ENCODE peak calls at places on chromosome 11, in nine cellular contexts. M is stimulated activated CD4-positive, alpha-beta T cell treated with anti-CD3 and anti-CD28 coated beads, Interleukin-2, amount 100 ng/mL, for 48 hours; A is HFFc6; F is AG10803; H is stimulated activated naive B cell treated with anti-CD40 and anti-IgM and Interleukin-4, amounts not matched to agents 10 μg/mL and 1 μg/mL and 100 μg/mL, for 72 hours; S is NCI-H82; B is ureter; N is activated CD8-positive, alpha-beta memory T cell treated with anti-CD3 and anti-CD28 coated beads for 24 hours; J is suprapubic skin. Z is an unnamed sample.

GRCh38 chr11:94793002-94793401 is 24.8 kb downstream of the AMOTL1 start:
- DNase-seq in M (no peak), S (no peak), F (peak; percentile 52), N (no peak), J (no peak), H (no peak), A (peak; percentile 32), B (no peak), Z (no peak)

GRCh38 chr11:12122083-12122482 is 11.7 kb downstream of the MICAL2 start:
- DNase-seq in M (no peak), F (no peak), H (no peak), J (no peak), B (no peak), S (peak; percentile 51), N (no peak), A (no peak), Z (no peak)

GRCh38 chr11:116930177-116930576 is 92.8 kb upstream of the APOA1 start:
- DNase-seq in A (no peak), F (peak; percentile 15), S (no peak), J (no peak), M (peak; percentile 20), B (no peak), N (no peak), H (no peak), Z (no peak)

GRCh38 chr11:107716884-107717532 is 5.2 kb upstream of the SLN start:
- DNase-seq in F (peak; percentile 9), A (peak; percentile 14), H (no peak), S (no peak), N (no peak), J (no peak), M (no peak), B (no peak), Z (no peak)

GRCh38 chr11:7749456-7749855 is 43.2 kb upstream of the OVCH2 start:
- DNase-seq in B (no peak), N (no peak), M (no peak), H (no peak), S (no peak), F (no peak), J (no peak), A (no peak), Z (no peak)

GRCh38 chr11:1202776-1203504 is 19.9 kb upstream of the MUC5B start:
- DNase-seq in H (peak; percentile 54), F (peak; percentile 15), N (peak; percentile 89), A (no peak), J (peak; percentile 80), S (peak; percentile 65), B (no peak), M (peak; percentile 64), Z (peak; percentile 51)

GRCh38 chr11:115462004-115462541 is 42.1 kb downstream of the CADM1 start:
- DNase-seq in J (no peak), F (no peak), A (no peak), S (no peak), N (no peak), M (no peak), H (no peak), B (no peak), Z (no peak)

GRCh38 chr11:12599408-12600143 is 74.6 kb upstream of the TEAD1 start:
- DNase-seq in B (no peak), A (no peak), F (no peak), S (peak; percentile 54), J (no peak), N (peak; percentile 72), M (peak; percentile 40), H (peak; percentile 4), Z (peak; percentile 90)

GRCh38 chr11:32088117-32088941 is 2.5 kb upstream of the RCN1 start:
- DNase-seq in H (peak; percentile 14), M (peak; percentile 7), S (no peak), N (no peak), A (peak; percentile 83), B (peak; percentile 71), J (no peak), F (peak; percentile 89), Z (peak; percentile 60)

GRCh38 chr11:117421471-117421870 is 93.8 kb downstream of the CEP164 start:
- DNase-seq in F (no peak), J (no peak), S (no peak), M (no peak), A (no peak), N (no peak), B (no peak), H (no peak), Z (no peak)

GRCh38 chr11:73244589-73245240 is 26.6 kb downstream of the P2RY2 start:
- DNase-seq in N (no peak), B (no peak), S (no peak), M (no peak), F (no peak), J (no peak), H (no peak), A (no peak), Z (no peak)

GRCh38 chr11:88414385-88414861 is 76.9 kb upstream of the CTSC start:
- DNase-seq in F (peak; percentile 29), H (no peak), S (no peak), B (no peak), J (no peak), N (no peak), A (no peak), M (no peak), Z (peak; percentile 42)

GRCh38 chr11:6319001-6319878 is 1.1 kb downstream of the CAVIN3 start:
- DNase-seq in F (peak; percentile 48), N (no peak), J (no peak), H (no peak), S (no peak), M (peak; percentile 4), B (peak; percentile 53), A (no peak), Z (peak; percentile 33)

GRCh38 chr11:48036011-48036410 is 55.7 kb downstream of the PTPRJ start:
- DNase-seq in S (peak; percentile 27), N (no peak), F (no peak), A (no peak), M (no peak), J (no peak), B (no peak), H (no peak), Z (no peak)

GRCh38 chr11:120305286-120305685 is 19.8 kb upstream of the TLCD5 start:
- DNase-seq in A (no peak), M (no peak), B (no peak), J (no peak), F (no peak), N (no peak), H (no peak), S (no peak), Z (no peak)

GRCh38 chr11:119701591-119702260 is 27.3 kb downstream of the NECTIN1 start:
- DNase-seq in A (no peak), H (no peak), N (no peak), B (peak; percentile 70), S (peak; percentile 70), J (no peak), M (no peak), F (no peak), Z (no peak)

GRCh38 chr11:131498631-131499053 is 128.2 kb downstream of the NTM start:
- DNase-seq in S (no peak), B (no peak), A (no peak), F (no peak), M (no peak), H (no peak), J (no peak), N (no peak), Z (no peak)

GRCh38 chr11:47000033-47000432 is 63.5 kb downstream of the CSTPP1 start:
- DNase-seq in M (no peak), F (no peak), B (no peak), H (no peak), N (no peak), J (no peak), S (no peak), A (no peak), Z (no peak)

GRCh38 chr11:110679323-110679980 is 32.8 kb downstream of the ARHGAP20 start:
- DNase-seq in M (no peak), A (no peak), S (no peak), B (no peak), F (no peak), H (no peak), N (no peak), J (no peak), Z (no peak)

GRCh38 chr11:63937713-63938480 is 905 bp upstream of the NAA40 start:
- DNase-seq in A (no peak), B (no peak), M (no peak), H (no peak), F (no peak), N (no peak), S (peak; percentile 51), J (no peak), Z (no peak)

Z was measured in lung.